ENCODE peak calls at places on chromosomes 12 and 14, in four cellular contexts. R is IMR-90, V is H1, Y is mesendoderm. J is an unnamed sample.

GRCh38 chr14:97028382-97028781 is 231.2 kb downstream of the VRK1 start:
- DNase-seq in R (no peak), V (no peak), Y (no peak), J (no peak)

GRCh38 chr12:22380029-22380428 is 45.5 kb upstream of the ST8SIA1 start:
- DNase-seq in R (no peak), V (no peak), Y (no peak), J (no peak)

GRCh38 chr12:50517456-50518048 is 12.8 kb downstream of the DIP2B start:
- DNase-seq in R (peak), V (no peak), Y (no peak), J (no peak)

GRCh38 chr12:54579696-54580333 is 8.6 kb downstream of the PPP1R1A start:
- DNase-seq in R (peak), V (peak), Y (peak), J (peak)

GRCh38 chr12:112810235-112810917 is 18.8 kb downstream of the RPH3A start:
- DNase-seq in R (no peak), V (no peak), Y (peak), J (no peak)

GRCh38 chr12:105960319-105961076 is 178.3 kb downstream of the NUAK1 start:
- DNase-seq in R (no peak), V (no peak), Y (no peak), J (no peak)

GRCh38 chr14:92610849-92611271 is 97.3 kb downstream of the RIN3 start:
- DNase-seq in R (no peak), V (no peak), Y (no peak), J (no peak)

GRCh38 chr14:91315844-91316267 is 71.4 kb upstream of the GPR68 start:
- DNase-seq in R (no peak), V (no peak), Y (peak), J (no peak)

GRCh38 chr12:54601841-54602240 is 13.4 kb upstream of the PPP1R1A start:
- DNase-seq in R (no peak), V (no peak), Y (no peak), J (peak)

GRCh38 chr12:52566847-52567291 is 6.8 kb downstream of the KRT74 start:
- DNase-seq in R (no peak), V (no peak), Y (peak), J (no peak)

GRCh38 chr12:106090586-106091411 is 48.0 kb downstream of the NUAK1 start:
- DNase-seq in R (peak), V (no peak), Y (no peak), J (no peak)

GRCh38 chr12:51852404-51853137 is 4.1 kb upstream of the FIGNL2 start:
- DNase-seq in R (no peak), V (no peak), Y (no peak), J (no peak)

GRCh38 chr14:75979071-75979571 is 2.7 kb downstream of the TGFB3 start:
- DNase-seq in R (peak), V (no peak), Y (peak), J (peak)

GRCh38 chr14:99176156-99176945 is 95.6 kb downstream of the BCL11B start:
- DNase-seq in R (no peak), V (no peak), Y (no peak), J (peak)

GRCh38 chr12:82358200-82359114 is at the start of the genes CCDC59 and METTL25:
- DNase-seq in R (peak), V (peak), Y (peak), J (peak)

GRCh38 chr14:76977793-76978730 is 50.4 kb downstream of the IRF2BPL start:
- DNase-seq in R (peak), V (no peak), Y (no peak), J (no peak)

GRCh38 chr12:51751657-51752056 is 96.9 kb downstream of the FIGNL2 start:
- DNase-seq in R (peak), V (no peak), Y (no peak), J (no peak)

GRCh38 chr12:124422570-124423523 is 128.0 kb downstream of the RFLNA start:
- DNase-seq in R (peak), V (no peak), Y (no peak), J (no peak)

GRCh38 chr14:104143071-104143470 is 4.7 kb downstream of the KIF26A start:
- DNase-seq in R (no peak), V (no peak), Y (no peak), J (peak)

GRCh38 chr14:24052656-24053547 is 1.1 kb downstream of the CARMIL3 start:
- DNase-seq in R (no peak), V (no peak), Y (no peak), J (no peak)

GRCh38 chr14:62710811-62711210 is 334.4 kb downstream of the KCNH5 start:
- DNase-seq in R (no peak), V (no peak), Y (no peak), J (no peak)

GRCh38 chr12:10220398-10221077 is 7.9 kb downstream of the GABARAPL1 start:
- DNase-seq in R (peak), V (no peak), Y (no peak), J (no peak)

GRCh38 chr12:28012333-28012918 is 39.9 kb upstream of the PTHLH start:
- DNase-seq in R (no peak), V (no peak), Y (no peak), J (no peak)

GRCh38 chr12:48423200-48423599 is 49.2 kb upstream of the ANP32D start:
- DNase-seq in R (no peak), V (no peak), Y (no peak), J (no peak)

GRCh38 chr14:57526942-57527341 is 33.3 kb upstream of the CCDC198 start:
- DNase-seq in R (no peak), V (peak), Y (peak), J (peak)

GRCh38 chr14:22159968-22160367 is 429.1 kb downstream of the DAD1 start:
- DNase-seq in R (no peak), V (no peak), Y (no peak), J (no peak)

GRCh38 chr14:60649815-60650381 is 621 bp upstream of the SIX1 start:
- DNase-seq in R (peak), V (no peak), Y (peak), J (peak)

GRCh38 chr12:65325183-65325582 is 46.7 kb downstream of the MSRB3 start:
- DNase-seq in R (no peak), V (no peak), Y (peak), J (no peak)

GRCh38 chr14:36942522-36943245 is 229.7 kb downstream of the SLC25A21 start:
- DNase-seq in R (peak), V (no peak), Y (peak), J (no peak)

GRCh38 chr14:36939265-36939664 is 233.1 kb downstream of the SLC25A21 start:
- DNase-seq in R (no peak), V (no peak), Y (no peak), J (no peak)

GRCh38 chr14:36938678-36939077 is 233.7 kb downstream of the SLC25A21 start:
- DNase-seq in R (no peak), V (no peak), Y (no peak), J (no peak)

GRCh38 chr14:36941783-36942521 is 230.5 kb downstream of the SLC25A21 start:
- DNase-seq in R (peak), V (peak), Y (peak), J (peak)

GRCh38 chr14:36940476-36940875 is 231.9 kb downstream of the SLC25A21 start:
- DNase-seq in R (no peak), V (no peak), Y (no peak), J (no peak)
- H3K56ac ChIP-seq in R (no peak), V (no peak), Y (no peak), J (no peak)

GRCh38 chr12:70365648-70366518 is at the start of gene KCNMB4:
- DNase-seq in R (peak), V (peak), Y (peak), J (peak)
- H3K56ac ChIP-seq in R (no peak), V (peak), Y (peak), J (no peak)

GRCh38 chr14:94450722-94451090 is 1.9 kb downstream of the SERPINA11 start:
- DNase-seq in R (no peak), V (no peak), Y (no peak), J (no peak)
- H3K56ac ChIP-seq in R (no peak), V (no peak), Y (no peak), J (no peak)

DNA sequence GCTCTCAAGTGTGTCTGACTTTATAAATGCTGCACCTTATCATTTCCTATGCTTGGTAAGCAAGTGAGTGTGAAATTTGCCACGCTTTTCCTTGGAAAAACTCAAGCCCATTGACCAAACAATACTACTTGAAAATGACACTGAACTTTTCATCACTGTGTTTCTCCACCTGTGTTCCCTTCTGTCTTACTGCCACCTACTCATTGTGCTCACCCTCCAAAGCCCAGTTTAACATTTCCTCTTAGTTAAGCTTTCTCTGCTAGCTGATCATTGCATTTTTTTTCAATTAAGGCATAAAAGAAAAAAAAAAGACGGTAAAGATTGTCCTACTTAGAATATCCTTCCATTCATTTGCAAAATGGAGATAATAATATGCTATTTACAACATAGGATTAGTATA is 445.7 kb downstream of the DPF3 start:
- DNase-seq in R (no peak), V (no peak), Y (no peak), J (no peak)
- H3K56ac ChIP-seq in R (no peak), V (no peak), Y (no peak), J (no peak)

DNA sequence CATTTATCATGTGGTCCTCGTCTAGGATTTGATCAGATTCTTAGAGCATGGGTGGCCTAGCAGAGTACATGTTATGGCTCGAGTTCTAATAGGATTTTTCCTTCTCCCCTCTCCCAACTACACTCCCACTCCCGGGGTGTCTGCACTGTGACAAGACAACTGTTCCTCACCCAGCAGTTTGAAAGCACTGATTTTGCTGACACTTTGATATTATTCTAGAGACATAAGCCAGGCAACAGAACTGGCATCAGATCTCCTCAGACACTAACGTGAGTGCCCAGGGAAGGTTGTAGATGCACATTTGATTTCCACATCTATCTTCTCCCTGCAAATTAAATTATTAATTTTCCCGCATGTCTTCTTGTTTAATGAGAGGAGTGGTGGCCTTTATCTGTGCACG is 491.7 kb downstream of the NPAS3 start:
- DNase-seq in R (no peak), V (no peak), Y (no peak), J (no peak)
- H3K56ac ChIP-seq in R (no peak), V (no peak), Y (no peak), J (no peak)

DNA sequence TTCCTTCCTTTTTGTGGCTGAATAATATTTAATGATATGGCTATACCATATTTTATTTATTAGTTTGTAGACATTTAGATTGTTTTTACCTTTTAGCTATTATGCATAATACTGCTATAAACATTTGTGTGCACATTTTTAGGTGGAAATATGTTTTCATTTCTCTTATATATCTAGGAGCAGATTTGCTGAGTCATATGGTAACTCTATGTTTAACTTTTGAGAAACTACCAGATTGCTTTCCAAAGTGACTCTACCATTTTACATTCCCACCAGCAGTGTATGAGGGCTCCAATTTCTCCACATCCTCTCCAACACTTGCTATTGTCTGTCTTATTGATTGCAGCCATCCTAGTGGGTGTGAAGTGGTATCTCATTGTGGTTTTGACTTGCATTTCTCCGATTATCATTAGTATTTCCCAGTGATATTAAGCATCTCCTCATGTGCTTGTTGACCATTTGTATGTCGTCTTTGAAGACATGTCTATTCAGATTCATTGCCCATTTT is 160.2 kb downstream of the KICS2 start:
- DNase-seq in R (peak), V (no peak), Y (no peak), J (no peak)
- H3K56ac ChIP-seq in R (no peak), V (no peak), Y (no peak), J (no peak)

DNA sequence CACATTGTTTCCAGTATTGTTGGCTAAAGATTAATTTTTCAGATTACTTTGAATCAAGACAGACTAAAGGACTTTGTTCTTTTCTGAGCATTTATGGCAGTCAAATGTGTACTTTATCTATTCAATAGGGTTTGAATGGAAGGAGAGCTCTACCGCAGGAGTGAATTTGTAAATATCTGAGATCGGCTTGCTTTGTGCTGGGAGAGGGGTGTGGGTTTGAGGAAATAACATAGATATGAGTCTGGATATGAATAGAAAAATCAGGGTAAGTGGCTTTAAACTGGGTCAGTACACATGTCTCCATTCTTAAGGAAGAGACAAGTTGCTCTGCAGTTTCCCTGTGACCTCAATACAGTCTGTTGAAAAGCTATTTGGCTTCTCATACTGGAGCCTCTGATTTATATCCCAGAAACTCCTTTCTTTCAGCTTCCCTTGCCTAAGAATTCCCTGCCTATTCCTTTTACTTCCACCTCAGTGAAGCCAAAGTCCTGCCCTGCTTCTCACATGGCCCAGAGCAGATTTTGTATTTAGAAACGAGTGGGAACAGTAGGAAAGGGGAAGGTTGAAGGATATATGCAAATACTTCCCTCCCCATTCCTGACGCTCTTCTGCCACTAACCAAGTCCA is 153.5 kb upstream of the ATF7IP start:
- DNase-seq in R (no peak), V (no peak), Y (no peak), J (no peak)
- H3K56ac ChIP-seq in R (no peak), V (no peak), Y (peak), J (no peak)

GRCh38 chr12:109861689-109862314 is 18.5 kb downstream of the GLTP start:
- DNase-seq in R (peak), V (no peak), Y (no peak), J (no peak)

GRCh38 chr12:109858764-109859163 is 21.6 kb downstream of the GLTP start:
- DNase-seq in R (peak), V (no peak), Y (no peak), J (no peak)

GRCh38 chr12:109855377-109855776 is 22.2 kb upstream of the TRPV4 start:
- DNase-seq in R (no peak), V (no peak), Y (no peak), J (no peak)

GRCh38 chr12:109860961-109861360 is 19.4 kb downstream of the GLTP start:
- DNase-seq in R (no peak), V (no peak), Y (no peak), J (no peak)

DNA sequence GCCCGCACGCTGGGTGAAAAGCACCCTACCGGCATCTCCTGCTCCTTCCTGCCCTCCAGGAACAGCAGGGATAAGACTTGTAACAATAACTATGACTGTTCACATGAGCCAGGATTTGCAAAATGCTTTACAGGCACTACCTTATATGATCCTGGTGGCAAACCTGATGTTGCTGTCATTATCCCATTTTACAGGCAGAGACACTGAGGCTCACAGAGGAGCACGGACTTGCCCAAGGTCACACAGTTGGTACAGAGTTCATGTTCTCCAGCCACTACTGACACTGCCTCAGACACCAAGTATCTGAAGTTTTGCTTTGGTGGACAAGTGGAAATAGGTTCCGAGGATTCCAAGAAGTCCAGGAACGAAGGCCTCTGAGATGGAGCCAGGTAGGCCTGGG is 22.6 kb downstream of the GLTP start:
- DNase-seq in R (no peak), V (no peak), Y (no peak), J (no peak)
- H3K56ac ChIP-seq in R (no peak), V (no peak), Y (no peak), J (no peak)

J was measured in H9.